ENCODE peak calls at places on chromosomes 3 and 15, in four cellular contexts. F is adrenal gland, M is progenitor cell of endocrine pancreas, S is cardiac muscle cell. D is an unnamed sample.
A peak's percentile ranks its signal among the peaks of the same experiment; 100 is the strongest.

GRCh38 chr3:127597020-127597771 is 1.0 kb upstream of the MCM2 start:
- DNase-seq in S (no peak), M (no peak), F (no peak), D (no peak)

GRCh38 chr15:27232876-27233275 is 261.9 kb downstream of the GABRG3 start:
- DNase-seq in S (no peak), M (no peak), F (no peak), D (no peak)

GRCh38 chr15:67784057-67784781 is 41.1 kb upstream of the SKOR1 start:
- DNase-seq in F (no peak), M (no peak), S (no peak), D (no peak)

GRCh38 chr15:39936187-39936586 is 2.3 kb downstream of the EIF2AK4 start:
- DNase-seq in F (no peak), M (no peak), S (no peak), D (no peak)

GRCh38 chr3:58880182-58880581 is 169.6 kb downstream of the CFAP20DC start:
- DNase-seq in M (no peak), F (no peak), S (no peak), D (no peak)

GRCh38 chr15:77659350-77660321 is 26.9 kb upstream of the LINGO1 start:
- DNase-seq in M (peak; percentile 44), F (peak; percentile 88), S (peak; percentile 81), D (peak; percentile 4)

GRCh38 chr3:3701949-3702348 is 97.3 kb upstream of the LRRN1 start:
- DNase-seq in F (no peak), S (no peak), M (no peak), D (no peak)

GRCh38 chr3:106262976-106263375 is 394.2 kb upstream of the CBLB start:
- DNase-seq in M (no peak), F (no peak), S (no peak), D (no peak)

GRCh38 chr3:149579838-149580542 is 77.8 kb downstream of the WWTR1 start:
- DNase-seq in M (no peak), F (no peak), S (no peak), D (no peak)

GRCh38 chr15:48102167-48102566 is 18.6 kb upstream of the SLC24A5 start:
- DNase-seq in S (no peak), F (no peak), M (no peak), D (no peak)

GRCh38 chr3:138265745-138266144 is 63.9 kb downstream of the NME9 start:
- DNase-seq in F (no peak), M (no peak), S (no peak), D (no peak)

GRCh38 chr3:138260636-138261035 is 69.0 kb downstream of the NME9 start:
- DNase-seq in S (no peak), F (no peak), M (no peak), D (no peak)

GRCh38 chr3:138267083-138267482 is 62.6 kb downstream of the NME9 start:
- DNase-seq in M (no peak), S (no peak), F (no peak), D (no peak)

GRCh38 chr3:138259126-138259525 is 70.5 kb downstream of the NME9 start:
- DNase-seq in M (no peak), S (no peak), F (no peak), D (no peak)

GRCh38 chr3:138263104-138263503 is 66.5 kb downstream of the NME9 start:
- DNase-seq in F (no peak), S (peak; percentile 6), M (no peak), D (no peak)
- TF ChIP-seq CTCF in F (no peak), S (no peak), M (no peak), D (no peak)

DNA sequence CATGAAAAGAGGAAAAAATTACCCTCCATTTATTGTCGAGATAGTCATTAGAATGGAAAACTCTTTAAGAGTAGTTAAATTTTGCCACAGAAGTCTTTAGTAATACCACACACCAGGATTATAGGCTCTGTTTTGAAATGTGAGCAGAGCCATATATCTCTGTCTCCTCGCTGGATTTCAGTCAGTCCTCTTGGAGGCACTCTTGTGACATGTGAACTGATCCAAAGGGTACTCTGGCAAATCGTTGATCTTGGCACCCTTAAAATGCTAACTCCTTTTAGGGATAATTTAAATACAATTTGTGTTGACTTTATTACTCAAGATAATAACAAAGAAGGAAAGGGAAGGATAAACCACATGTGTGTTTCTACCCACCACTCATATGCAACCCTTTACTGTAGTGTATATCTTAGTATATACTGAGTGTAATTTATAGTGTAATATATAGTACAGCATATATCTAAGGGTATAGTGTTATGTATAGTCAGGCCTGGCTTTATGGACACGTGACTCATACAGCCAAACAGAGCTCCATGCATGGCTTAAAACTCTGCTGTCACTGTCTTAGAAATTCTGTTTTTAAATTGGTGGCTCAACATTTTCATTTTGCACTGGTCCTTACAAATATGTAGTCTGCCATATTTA is 12.3 kb upstream of the KPNA4 start:
- DNase-seq in F (no peak), M (no peak), S (peak; percentile 28), D (no peak)
- TF ChIP-seq CTCF in F (no peak), M (peak; percentile 25), S (peak; percentile 10), D (peak; percentile 34)

GRCh38 chr3:101674518-101674917 is 2.4 kb downstream of the ZBTB11 start:
- DNase-seq in F (no peak), M (no peak), S (no peak), D (no peak)

GRCh38 chr3:101675709-101676218 is 1.2 kb downstream of the ZBTB11 start:
- DNase-seq in S (peak; percentile 18), F (no peak), M (no peak), D (no peak)

GRCh38 chr3:101676765-101677435 is at the start of gene ZBTB11:
- DNase-seq in F (peak; percentile 100), S (peak; percentile 100), M (peak; percentile 99), D (peak; percentile 99)

GRCh38 chr3:101677436-101678286 is 729 bp upstream of the ZBTB11 start:
- DNase-seq in S (no peak), F (peak; percentile 24), M (no peak), D (no peak)

DNA sequence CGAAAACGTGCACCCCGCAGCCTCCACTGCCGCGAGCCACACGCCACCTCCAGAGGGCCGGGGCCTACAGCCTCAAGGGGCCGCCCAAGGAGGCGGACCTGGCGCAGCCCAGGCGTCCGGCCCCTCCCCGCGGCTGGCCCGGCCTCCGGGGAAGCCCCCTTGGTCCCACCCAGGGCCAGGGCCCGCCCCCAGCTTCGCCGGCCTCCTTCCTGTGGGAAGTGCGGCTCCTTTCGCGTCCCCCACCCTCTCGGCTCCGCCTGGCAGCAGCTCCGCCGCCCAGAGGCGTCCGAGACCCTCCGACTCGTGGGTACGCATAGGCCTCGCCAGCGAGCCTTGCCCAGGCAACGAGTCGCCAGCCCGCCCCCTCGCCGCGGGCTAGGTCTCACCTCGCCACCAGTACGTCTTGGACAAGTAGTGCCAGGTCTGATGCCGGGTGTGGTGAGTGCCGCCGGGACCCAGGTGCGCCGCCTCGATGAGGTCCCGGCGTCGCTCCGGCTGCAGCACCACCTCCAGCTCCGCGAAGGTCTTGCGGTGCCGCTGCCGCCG is 640 bp downstream of the ZBTB11 start:
- DNase-seq in F (peak; percentile 96), S (peak; percentile 97), M (peak; percentile 93), D (peak; percentile 90)
- TF ChIP-seq CTCF in F (no peak), S (no peak), M (peak; percentile 13), D (no peak)

GRCh38 chr15:41695750-41696436 is 35.7 kb downstream of the MGA start:
- DNase-seq in M (no peak), F (peak; percentile 45), S (peak; percentile 14), D (no peak)
- TF ChIP-seq CTCF in M (no peak), F (no peak), S (peak; percentile 43), D (peak; percentile 3)

GRCh38 chr3:111662907-111663306 is 67.8 kb upstream of the ZBED2 start:
- DNase-seq in M (no peak), F (no peak), S (no peak), D (no peak)
- TF ChIP-seq CTCF in M (no peak), F (no peak), S (no peak), D (no peak)

DNA sequence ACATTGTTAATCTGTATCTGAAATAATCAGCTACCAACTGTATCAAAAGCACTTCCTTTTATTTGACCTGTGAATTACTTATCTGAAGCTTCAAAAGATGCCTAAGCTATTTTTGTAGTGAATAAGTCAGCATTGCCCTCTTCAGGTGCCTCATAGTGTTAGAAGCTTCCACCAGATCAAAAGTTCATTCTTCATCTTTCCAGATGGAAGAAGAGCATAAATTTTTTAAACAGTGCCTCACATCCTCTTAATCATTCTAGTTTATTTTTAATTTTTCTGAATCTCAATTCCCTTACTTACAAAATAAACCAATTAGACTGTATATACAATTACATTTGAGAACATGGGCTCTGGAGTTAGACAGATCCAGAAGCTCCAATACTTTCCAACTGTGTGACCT is 65.0 kb downstream of the MYO5A start:
- DNase-seq in F (no peak), M (no peak), S (no peak), D (no peak)
- TF ChIP-seq CTCF in F (no peak), M (no peak), S (no peak), D (no peak)

DNA sequence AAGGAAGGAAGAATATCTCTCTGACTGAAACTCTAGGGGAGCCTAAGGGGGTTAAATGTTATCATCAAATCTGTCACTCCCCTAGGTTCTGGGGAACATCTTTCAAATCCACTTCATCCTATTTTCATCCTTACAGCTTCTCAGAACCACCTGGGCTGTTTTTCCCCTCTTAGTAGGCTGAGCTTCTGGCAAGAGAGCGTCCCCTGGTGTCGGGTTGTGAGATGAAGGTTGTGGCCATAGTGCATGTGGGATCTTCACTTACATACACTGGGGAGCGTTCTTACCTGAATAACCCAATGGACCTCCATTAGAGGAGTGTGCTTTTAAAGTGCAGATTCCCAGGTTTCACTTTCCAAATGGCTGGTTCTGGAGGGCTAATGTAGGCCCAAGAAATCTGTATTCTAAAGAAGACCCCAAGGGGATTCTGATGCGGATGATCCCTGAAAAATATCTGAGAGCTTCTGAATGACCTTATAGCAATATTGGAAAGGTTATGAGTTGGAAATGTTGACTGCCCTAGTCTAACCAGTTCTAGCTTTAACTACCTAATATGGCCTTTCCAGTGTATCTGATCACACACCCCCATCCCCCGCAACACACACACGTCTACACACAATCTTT is 663.7 kb downstream of the AGBL1 start:
- DNase-seq in F (no peak), S (peak; percentile 76), M (peak; percentile 40), D (no peak)
- TF ChIP-seq CTCF in F (no peak), S (peak; percentile 5), M (peak; percentile 90), D (no peak)

DNA sequence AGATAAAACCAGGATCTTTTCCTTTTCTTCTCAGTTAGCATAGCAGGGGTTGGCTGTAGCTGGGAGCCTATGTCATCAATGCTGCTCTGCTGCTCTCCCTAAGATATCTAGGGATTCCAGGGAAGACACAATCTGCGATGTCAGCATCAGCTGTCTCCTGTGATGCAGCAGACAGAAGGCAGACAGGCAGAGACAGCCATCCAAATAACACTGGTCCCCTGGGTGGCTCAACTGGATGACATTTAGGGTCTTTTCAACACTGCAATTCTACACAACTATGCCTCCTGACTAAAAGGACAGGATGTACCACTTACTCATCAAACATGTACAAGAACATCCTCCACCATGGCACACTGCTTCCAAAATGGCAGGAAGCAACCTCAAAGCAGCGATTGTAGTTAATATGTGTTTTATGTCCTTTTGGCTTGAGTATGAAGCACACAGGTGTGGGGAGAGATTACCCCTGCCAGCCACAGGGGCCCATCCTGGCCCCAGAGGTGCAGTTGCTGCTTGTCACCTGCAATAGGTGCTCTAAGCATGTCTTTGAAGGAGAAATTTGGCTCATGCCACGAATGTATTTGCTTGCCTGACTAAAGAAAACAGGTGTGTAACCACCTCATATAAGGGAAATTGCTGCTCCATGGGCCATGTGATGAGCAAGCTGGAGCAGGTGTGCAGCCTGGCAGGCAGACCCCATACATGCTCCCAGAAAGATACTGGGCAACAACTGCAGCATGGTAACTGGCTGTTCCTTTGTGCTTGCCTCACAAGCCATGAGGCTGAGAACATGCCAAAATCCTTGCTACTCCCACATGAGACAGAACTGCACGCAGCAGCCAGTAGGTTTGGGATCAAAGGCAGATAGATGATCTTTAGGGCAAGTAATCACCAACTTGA is 357.8 kb downstream of the VPS13C start:
- DNase-seq in M (no peak), F (no peak), S (no peak), D (no peak)
- TF ChIP-seq CTCF in M (no peak), F (no peak), S (no peak), D (no peak)